ENCODE peak calls at places on chromosomes 3 and 15, in ten cellular contexts. H is mammary epithelial cell; S is body of pancreas; L is right cardiac atrium; M is PC-9; I is tibial artery; W is cardiac muscle cell; U is astrocyte; G is CD4-positive, alpha-beta memory T cell; Z is pancreas. E is an unnamed sample.

GRCh38 chr15:57820119-57820518 is 113.6 kb downstream of the POLR2M start:
- DNase-seq in H (peak; percentile 2), S (no peak), L (no peak), M (no peak), I (no peak), W (peak; percentile 25), U (peak; percentile 23), G (no peak), Z (no peak), E (no peak)

GRCh38 chr3:64079369-64080160 is 56.3 kb upstream of the PSMD6 start:
- DNase-seq in H (no peak), S (no peak), L (no peak), M (no peak), I (no peak), W (no peak), U (no peak), G (no peak), Z (no peak), E (no peak)

GRCh38 chr15:92140802-92141201 is 252.9 kb upstream of the ST8SIA2 start:
- DNase-seq in H (peak; percentile 66), S (no peak), L (no peak), M (peak; percentile 75), I (no peak), W (no peak), U (peak; percentile 34), G (no peak), Z (no peak), E (peak; percentile 40)

GRCh38 chr3:193240850-193241706 is at the start of gene PLAAT1:
- DNase-seq in H (peak; percentile 46), S (peak; percentile 73), L (peak; percentile 90), M (no peak), I (no peak), W (peak; percentile 76), U (peak; percentile 49), G (no peak), Z (peak; percentile 65), E (no peak)

GRCh38 chr3:64179860-64180259 is 45.4 kb downstream of the PRICKLE2 start:
- DNase-seq in H (no peak), S (no peak), L (no peak), M (no peak), I (no peak), W (no peak), U (no peak), G (no peak), Z (no peak), E (no peak)

GRCh38 chr3:182910939-182911781 is 69.2 kb downstream of the DCUN1D1 start:
- DNase-seq in H (no peak), S (no peak), L (no peak), M (no peak), I (no peak), W (no peak), U (no peak), G (no peak), Z (no peak), E (no peak)

GRCh38 chr15:84731774-84732173 is 15.8 kb upstream of the SEC11A start:
- DNase-seq in H (no peak), S (no peak), L (no peak), M (no peak), I (no peak), W (peak; percentile 84), U (peak; percentile 96), G (no peak), Z (no peak), E (no peak)

GRCh38 chr3:12483364-12483763 is 916 bp upstream of the TSEN2 start:
- DNase-seq in H (no peak), S (no peak), L (no peak), M (no peak), I (no peak), W (peak; percentile 50), U (no peak), G (no peak), Z (no peak), E (no peak)

GRCh38 chr3:170978335-170978745 is 48.2 kb downstream of the SLC2A2 start:
- DNase-seq in H (no peak), S (no peak), L (no peak), M (no peak), I (no peak), W (no peak), U (no peak), G (no peak), Z (no peak), E (no peak)

GRCh38 chr15:63348392-63348791 is 33.3 kb downstream of the CA12 start:
- DNase-seq in H (peak; percentile 80), S (peak; percentile 82), L (peak; percentile 88), M (peak; percentile 44), I (peak; percentile 66), W (peak; percentile 79), U (peak; percentile 49), G (no peak), Z (peak; percentile 64), E (peak; percentile 58)

GRCh38 chr3:123271466-123272159 is 69.9 kb downstream of the SEC22A start:
- DNase-seq in H (no peak), S (no peak), L (peak; percentile 73), M (no peak), I (peak; percentile 40), W (peak; percentile 17), U (no peak), G (no peak), Z (no peak), E (no peak)

DNA sequence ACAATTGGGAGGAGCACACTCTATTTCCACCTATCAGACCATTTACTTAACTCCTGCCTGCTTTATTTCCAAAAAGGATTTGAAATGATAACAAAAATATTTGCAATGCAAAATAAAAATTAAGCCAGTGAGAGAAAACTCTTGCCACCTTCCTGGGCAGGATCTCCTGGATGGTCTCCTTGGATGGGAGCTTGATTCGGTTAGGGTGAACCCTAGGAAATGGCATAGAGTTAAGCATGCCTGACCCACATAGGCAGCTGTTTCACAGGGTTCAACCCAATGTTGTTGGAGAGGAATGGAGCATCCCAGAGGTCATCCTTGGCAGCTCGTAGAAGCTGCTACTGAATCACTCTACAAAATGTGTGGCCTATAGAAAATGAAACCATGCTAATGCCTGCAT is 83.8 kb downstream of the TGFBR2 start:
- DNase-seq in H (no peak), S (no peak), L (no peak), M (no peak), I (no peak), W (no peak), U (no peak), G (no peak), Z (no peak), E (no peak)
- H3K27ac ChIP-seq in H (no peak overlapping the region), S (peak overlapping the region; percentile 54), L (no peak overlapping the region), M (no peak overlapping the region), I (peak overlapping the region; percentile 61), W (no peak overlapping the region), U (no peak overlapping the region), G (no peak overlapping the region), Z (no peak overlapping the region), E (peak overlapping the region; percentile 92)

GRCh38 chr3:52670621-52671521 is 14.8 kb downstream of the PBRM1 start:
- DNase-seq in H (peak; percentile 100), S (no peak), L (no peak), M (peak; percentile 77), I (peak; percentile 36), W (peak; percentile 99), U (peak; percentile 100), G (peak; percentile 27), Z (no peak), E (peak; percentile 97)

DNA sequence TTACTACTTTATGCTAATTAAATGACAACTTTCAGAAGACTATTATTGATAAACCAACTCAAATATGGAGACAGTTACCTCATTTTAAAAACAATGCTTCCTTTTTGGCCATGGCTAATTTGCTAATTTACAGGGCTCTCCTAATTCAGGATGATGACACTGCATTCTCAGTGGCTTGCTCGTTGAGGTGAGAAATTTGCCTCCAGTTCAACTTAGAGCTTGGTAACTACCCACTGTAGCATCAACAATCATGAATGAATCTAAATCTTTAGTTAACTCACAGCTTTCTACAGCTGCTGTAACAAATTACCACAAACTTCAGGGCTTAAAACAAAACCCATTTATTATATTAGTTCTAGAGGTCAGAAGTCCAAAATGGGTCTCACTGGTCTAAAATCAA is 14.0 kb downstream of the PBRM1 start:
- DNase-seq in H (no peak), S (no peak), L (no peak), M (no peak), I (no peak), W (no peak), U (no peak), G (no peak), Z (no peak), E (no peak)
- H3K27ac ChIP-seq in H (peak overlapping the region; percentile 96), S (no peak overlapping the region), L (no peak overlapping the region), M (peak overlapping the region; percentile 70), I (peak overlapping the region; percentile 27), W (no peak overlapping the region), U (peak overlapping the region; percentile 93), G (no peak overlapping the region), Z (no peak overlapping the region), E (peak overlapping the region; percentile 76)

GRCh38 chr3:136818191-136818850 is 605 bp upstream of the SLC35G2 start:
- DNase-seq in H (no peak), S (peak; percentile 86), L (peak; percentile 68), M (peak; percentile 39), I (peak; percentile 60), W (peak; percentile 85), U (peak; percentile 84), G (peak; percentile 0), Z (peak; percentile 26), E (no peak)

GRCh38 chr3:136817448-136817847 is 1.5 kb upstream of the SLC35G2 start:
- DNase-seq in H (no peak), S (no peak), L (no peak), M (no peak), I (no peak), W (no peak), U (peak; percentile 7), G (no peak), Z (no peak), E (no peak)

GRCh38 chr3:136818851-136819783 is at the start of gene SLC35G2:
- DNase-seq in H (peak; percentile 51), S (peak; percentile 66), L (peak; percentile 81), M (peak; percentile 40), I (peak; percentile 39), W (peak; percentile 81), U (peak; percentile 75), G (peak; percentile 11), Z (peak; percentile 48), E (no peak)

DNA sequence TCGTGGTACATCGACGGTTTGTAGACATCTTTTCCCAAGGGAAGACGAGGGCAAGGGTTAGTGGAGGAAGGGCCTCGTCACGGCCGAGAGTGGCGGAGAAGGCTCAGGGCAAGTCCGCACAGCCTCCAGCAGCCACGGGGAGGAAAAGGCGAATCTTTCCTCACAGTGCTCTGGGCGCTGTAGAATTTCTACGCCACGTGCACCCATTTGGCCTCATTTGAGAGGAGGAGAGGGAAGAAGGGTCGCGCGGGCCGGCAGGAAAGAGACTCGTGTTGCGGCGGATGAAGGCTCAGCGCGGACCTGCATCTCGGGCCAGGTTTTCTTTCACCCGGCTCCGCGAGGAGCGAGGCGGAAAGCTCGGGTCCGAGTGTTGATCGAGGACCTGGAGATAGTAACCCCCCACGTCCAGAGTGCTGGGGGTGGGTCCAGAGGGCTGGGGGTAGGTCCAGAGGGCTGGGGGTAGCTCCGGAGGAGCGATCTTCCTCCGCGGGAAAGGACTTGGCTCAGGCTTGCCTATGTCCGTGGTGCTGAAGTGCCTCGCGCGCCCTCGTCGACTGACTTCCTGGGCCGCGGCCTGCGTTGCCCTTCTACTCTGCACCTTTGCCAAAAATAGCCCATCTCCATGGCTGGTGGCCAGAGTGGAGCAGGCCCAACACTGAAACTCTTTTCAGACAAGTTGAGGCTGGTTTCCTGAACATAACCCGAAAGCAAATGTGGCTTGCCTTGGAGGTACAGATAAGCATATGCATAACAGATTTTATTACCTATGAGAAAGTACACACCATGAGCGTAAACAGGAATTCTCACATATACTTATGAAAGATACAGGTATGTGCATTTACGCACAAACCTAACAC is 1.1 kb downstream of the SLC35G2 start:
- DNase-seq in H (peak; percentile 67), S (peak; percentile 65), L (peak; percentile 82), M (peak; percentile 46), I (peak; percentile 42), W (peak; percentile 77), U (peak; percentile 62), G (peak; percentile 28), Z (peak; percentile 47), E (peak; percentile 64)
- H3K27ac ChIP-seq in H (peak overlapping the region; percentile 36), S (peak overlapping the region; percentile 64), L (peak overlapping the region; percentile 28), M (peak overlapping the region; percentile 53), I (peak overlapping the region; percentile 70), W (no peak overlapping the region), U (peak overlapping the region; percentile 91), G (no peak overlapping the region), Z (peak overlapping the region; percentile 70), E (peak overlapping the region; percentile 68)

GRCh38 chr3:37924453-37924852 is 62.8 kb downstream of the CTDSPL start:
- DNase-seq in H (no peak), S (no peak), L (no peak), M (no peak), I (no peak), W (no peak), U (no peak), G (no peak), Z (no peak), E (no peak)
- H3K27ac ChIP-seq in H (no peak overlapping the region), S (no peak overlapping the region), L (peak overlapping the region; percentile 72), M (no peak overlapping the region), I (peak overlapping the region; percentile 69), W (peak overlapping the region; percentile 78), U (no peak overlapping the region), G (no peak overlapping the region), Z (peak overlapping the region; percentile 32), E (no peak overlapping the region)